ENCODE peak calls at places on chromosomes 11 and 22, in eight cellular contexts. One of them, this sample, is unnamed.
A peak's percentile ranks its signal among the peaks of the same experiment; 100 is the strongest.

GRCh38 chr22:45638197-45638596 is 33.4 kb upstream of the ATXN10 start:
- DNase-seq in cardiac muscle cell: no peak
- DNase-seq in body of pancreas: no peak
- DNase-seq in endothelial cell of umbilical vein: no peak
- DNase-seq in right cardiac atrium: no peak
- DNase-seq in IMR-90: no peak
- DNase-seq in lung: no peak
- DNase-seq in transverse colon: no peak
- DNase-seq in this sample: no peak

GRCh38 chr11:76745561-76746207 is 37.5 kb upstream of the TSKU start:
- DNase-seq in lung: no peak
- DNase-seq in IMR-90: no peak
- DNase-seq in cardiac muscle cell: no peak
- DNase-seq in right cardiac atrium: no peak
- DNase-seq in endothelial cell of umbilical vein: no peak
- DNase-seq in transverse colon: peak; percentile 75
- DNase-seq in body of pancreas: peak; percentile 59
- DNase-seq in this sample: no peak

GRCh38 chr22:20124083-20124787 is 7.2 kb upstream of the TRMT2A start:
- DNase-seq in right cardiac atrium: no peak
- DNase-seq in IMR-90: no peak
- DNase-seq in transverse colon: no peak
- DNase-seq in cardiac muscle cell: no peak
- DNase-seq in endothelial cell of umbilical vein: no peak
- DNase-seq in body of pancreas: no peak
- DNase-seq in lung: no peak
- DNase-seq in this sample: no peak

GRCh38 chr22:28094831-28095230 is 175.8 kb upstream of the PITPNB start:
- DNase-seq in IMR-90: no peak
- DNase-seq in transverse colon: no peak
- DNase-seq in endothelial cell of umbilical vein: no peak
- DNase-seq in body of pancreas: no peak
- DNase-seq in right cardiac atrium: no peak
- DNase-seq in cardiac muscle cell: no peak
- DNase-seq in lung: no peak
- DNase-seq in this sample: no peak

GRCh38 chr22:27107824-27108223 is 450.4 kb downstream of the MIAT start:
- DNase-seq in cardiac muscle cell: peak; percentile 96
- DNase-seq in body of pancreas: peak; percentile 68
- DNase-seq in lung: no peak
- DNase-seq in endothelial cell of umbilical vein: peak; percentile 92
- DNase-seq in transverse colon: peak; percentile 45
- DNase-seq in right cardiac atrium: peak; percentile 75
- DNase-seq in IMR-90: peak; percentile 94
- DNase-seq in this sample: no peak

GRCh38 chr11:11265994-11266606 is 87.0 kb downstream of the CSNK2A3 start:
- DNase-seq in cardiac muscle cell: peak; percentile 26
- DNase-seq in endothelial cell of umbilical vein: no peak
- DNase-seq in body of pancreas: peak; percentile 61
- DNase-seq in IMR-90: peak; percentile 3
- DNase-seq in lung: peak; percentile 55
- DNase-seq in right cardiac atrium: peak; percentile 49
- DNase-seq in transverse colon: peak; percentile 60
- DNase-seq in this sample: peak; percentile 19

GRCh38 chr22:47564651-47565050 is 802.2 kb downstream of the TBC1D22A start:
- DNase-seq in right cardiac atrium: no peak
- DNase-seq in cardiac muscle cell: no peak
- DNase-seq in IMR-90: no peak
- DNase-seq in lung: no peak
- DNase-seq in transverse colon: no peak
- DNase-seq in body of pancreas: no peak
- DNase-seq in endothelial cell of umbilical vein: no peak
- DNase-seq in this sample: no peak

GRCh38 chr22:42280140-42280539 is 9.7 kb upstream of the TCF20 start:
- DNase-seq in cardiac muscle cell: no peak
- DNase-seq in endothelial cell of umbilical vein: no peak
- DNase-seq in lung: no peak
- DNase-seq in body of pancreas: no peak
- DNase-seq in transverse colon: no peak
- DNase-seq in IMR-90: no peak
- DNase-seq in right cardiac atrium: no peak
- DNase-seq in this sample: no peak

GRCh38 chr11:119999220-119999619 is 138.7 kb downstream of the TRIM29 start:
- DNase-seq in cardiac muscle cell: no peak
- DNase-seq in IMR-90: no peak
- DNase-seq in endothelial cell of umbilical vein: no peak
- DNase-seq in lung: no peak
- DNase-seq in right cardiac atrium: no peak
- DNase-seq in body of pancreas: no peak
- DNase-seq in transverse colon: no peak
- DNase-seq in this sample: no peak

GRCh38 chr11:13189561-13190435 is 87.8 kb upstream of the BMAL1 start:
- DNase-seq in body of pancreas: no peak
- DNase-seq in lung: no peak
- DNase-seq in right cardiac atrium: no peak
- DNase-seq in transverse colon: no peak
- DNase-seq in cardiac muscle cell: peak; percentile 36
- DNase-seq in endothelial cell of umbilical vein: no peak
- DNase-seq in IMR-90: no peak
- DNase-seq in this sample: no peak

GRCh38 chr22:34973926-34974325 is 92.0 kb upstream of the ISX start:
- DNase-seq in body of pancreas: no peak
- DNase-seq in endothelial cell of umbilical vein: no peak
- DNase-seq in IMR-90: no peak
- DNase-seq in right cardiac atrium: no peak
- DNase-seq in lung: no peak
- DNase-seq in transverse colon: no peak
- DNase-seq in cardiac muscle cell: no peak
- DNase-seq in this sample: no peak

GRCh38 chr11:129968611-129969419 is 33.8 kb downstream of the PRDM10 start:
- DNase-seq in IMR-90: no peak
- DNase-seq in transverse colon: no peak
- DNase-seq in cardiac muscle cell: no peak
- DNase-seq in right cardiac atrium: no peak
- DNase-seq in lung: no peak
- DNase-seq in body of pancreas: no peak
- DNase-seq in endothelial cell of umbilical vein: no peak
- DNase-seq in this sample: no peak

GRCh38 chr22:45867118-45867905 is 109.7 kb downstream of the WNT7B start:
- DNase-seq in lung: no peak
- DNase-seq in IMR-90: no peak
- DNase-seq in right cardiac atrium: peak; percentile 16
- DNase-seq in endothelial cell of umbilical vein: no peak
- DNase-seq in transverse colon: no peak
- DNase-seq in cardiac muscle cell: peak; percentile 49
- DNase-seq in body of pancreas: peak; percentile 29
- DNase-seq in this sample: no peak

GRCh38 chr11:69205125-69205928 is 49.6 kb downstream of the SMIM38 start:
- DNase-seq in cardiac muscle cell: no peak
- DNase-seq in right cardiac atrium: no peak
- DNase-seq in transverse colon: no peak
- DNase-seq in IMR-90: no peak
- DNase-seq in endothelial cell of umbilical vein: no peak
- DNase-seq in body of pancreas: no peak
- DNase-seq in lung: no peak
- DNase-seq in this sample: no peak

GRCh38 chr11:451738-452137 is 1.7 kb downstream of the PTDSS2 start:
- DNase-seq in cardiac muscle cell: no peak
- DNase-seq in body of pancreas: no peak
- DNase-seq in endothelial cell of umbilical vein: no peak
- DNase-seq in IMR-90: no peak
- DNase-seq in right cardiac atrium: no peak
- DNase-seq in lung: no peak
- DNase-seq in transverse colon: no peak
- DNase-seq in this sample: no peak

GRCh38 chr11:109209572-109209971 is 212.4 kb upstream of the C11orf87 start:
- DNase-seq in lung: no peak
- DNase-seq in endothelial cell of umbilical vein: no peak
- DNase-seq in body of pancreas: no peak
- DNase-seq in cardiac muscle cell: no peak
- DNase-seq in IMR-90: no peak
- DNase-seq in right cardiac atrium: no peak
- DNase-seq in transverse colon: no peak
- DNase-seq in this sample: no peak

GRCh38 chr11:91067666-91068065 is 844.8 kb upstream of the CHORDC1 start:
- DNase-seq in transverse colon: no peak
- DNase-seq in endothelial cell of umbilical vein: no peak
- DNase-seq in right cardiac atrium: no peak
- DNase-seq in IMR-90: no peak
- DNase-seq in lung: no peak
- DNase-seq in body of pancreas: no peak
- DNase-seq in cardiac muscle cell: no peak
- DNase-seq in this sample: no peak

GRCh38 chr22:45101828-45102227 is 61.9 kb upstream of the NUP50 start:
- DNase-seq in transverse colon: peak; percentile 53
- DNase-seq in lung: peak; percentile 41
- DNase-seq in body of pancreas: no peak
- DNase-seq in endothelial cell of umbilical vein: peak; percentile 30
- DNase-seq in right cardiac atrium: peak; percentile 43
- DNase-seq in cardiac muscle cell: peak; percentile 83
- DNase-seq in IMR-90: peak; percentile 72
- DNase-seq in this sample: peak; percentile 59

GRCh38 chr11:86408845-86409244 is 34.2 kb downstream of the CCDC81 start:
- DNase-seq in transverse colon: no peak
- DNase-seq in IMR-90: no peak
- DNase-seq in body of pancreas: no peak
- DNase-seq in lung: no peak
- DNase-seq in cardiac muscle cell: no peak
- DNase-seq in right cardiac atrium: no peak
- DNase-seq in endothelial cell of umbilical vein: no peak
- DNase-seq in this sample: no peak

GRCh38 chr11:86398106-86398505 is 23.4 kb downstream of the CCDC81 start:
- DNase-seq in transverse colon: no peak
- DNase-seq in cardiac muscle cell: no peak
- DNase-seq in IMR-90: no peak
- DNase-seq in right cardiac atrium: no peak
- DNase-seq in body of pancreas: no peak
- DNase-seq in lung: no peak
- DNase-seq in endothelial cell of umbilical vein: no peak
- DNase-seq in this sample: no peak

GRCh38 chr11:86403458-86403857 is 28.8 kb downstream of the CCDC81 start:
- DNase-seq in lung: no peak
- DNase-seq in endothelial cell of umbilical vein: no peak
- DNase-seq in cardiac muscle cell: no peak
- DNase-seq in transverse colon: no peak
- DNase-seq in IMR-90: no peak
- DNase-seq in right cardiac atrium: no peak
- DNase-seq in body of pancreas: no peak
- DNase-seq in this sample: no peak
- H3K4me1 ChIP-seq in lung: no peaks in the 10 kb centered on the region
- H3K4me1 ChIP-seq in endothelial cell of umbilical vein: no peaks in the 10 kb centered on the region
- H3K4me1 ChIP-seq in cardiac muscle cell: no peaks in the 10 kb centered on the region
- H3K4me1 ChIP-seq in transverse colon: no peaks in the 10 kb centered on the region
- H3K4me1 ChIP-seq in IMR-90: peaks cover 1% of the 10 kb centered on the region
- H3K4me1 ChIP-seq in right cardiac atrium: no peaks in the 10 kb centered on the region
- H3K4me1 ChIP-seq in body of pancreas: no peaks in the 10 kb centered on the region
- H3K4me1 ChIP-seq in this sample: no peaks in the 10 kb centered on the region

GRCh38 chr11:97502201-97502600 is 1112.4 kb downstream of the JRKL start:
- DNase-seq in right cardiac atrium: no peak
- DNase-seq in IMR-90: no peak
- DNase-seq in endothelial cell of umbilical vein: no peak
- DNase-seq in transverse colon: no peak
- DNase-seq in cardiac muscle cell: no peak
- DNase-seq in lung: no peak
- DNase-seq in body of pancreas: no peak
- DNase-seq in this sample: no peak

GRCh38 chr11:97506360-97506759 is 1116.5 kb downstream of the JRKL start:
- DNase-seq in endothelial cell of umbilical vein: no peak
- DNase-seq in IMR-90: no peak
- DNase-seq in body of pancreas: no peak
- DNase-seq in right cardiac atrium: no peak
- DNase-seq in transverse colon: no peak
- DNase-seq in lung: no peak
- DNase-seq in cardiac muscle cell: no peak
- DNase-seq in this sample: no peak
- H3K4me1 ChIP-seq in endothelial cell of umbilical vein: no peaks in the 10 kb centered on the region
- H3K4me1 ChIP-seq in IMR-90: no peaks in the 10 kb centered on the region
- H3K4me1 ChIP-seq in body of pancreas: no peaks in the 10 kb centered on the region
- H3K4me1 ChIP-seq in right cardiac atrium: no peaks in the 10 kb centered on the region
- H3K4me1 ChIP-seq in transverse colon: no peaks in the 10 kb centered on the region
- H3K4me1 ChIP-seq in lung: no peaks in the 10 kb centered on the region
- H3K4me1 ChIP-seq in cardiac muscle cell: no peaks in the 10 kb centered on the region
- H3K4me1 ChIP-seq in this sample: no peaks in the 10 kb centered on the region

DNA sequence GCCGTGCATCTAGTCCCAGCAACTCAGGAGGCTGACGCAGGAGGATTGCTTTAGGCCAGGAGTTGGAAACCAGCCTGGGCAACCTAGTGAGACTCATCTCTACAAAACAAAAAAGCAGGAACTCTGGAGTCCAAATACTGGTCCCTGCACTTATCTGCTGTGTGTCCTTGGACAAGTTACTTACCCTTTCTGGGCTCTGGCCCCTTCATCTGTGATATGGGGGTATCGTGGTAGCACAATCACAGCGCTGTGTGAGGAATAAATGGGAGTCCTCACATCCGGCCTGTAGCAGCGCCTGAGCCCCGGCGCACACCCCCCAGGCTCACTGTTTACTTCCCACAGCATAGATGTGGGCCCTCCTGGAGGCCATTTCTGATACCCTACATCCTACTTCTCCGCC is 44.2 kb upstream of the MYH9 start:
- DNase-seq in right cardiac atrium: no peak
- DNase-seq in cardiac muscle cell: no peak
- DNase-seq in lung: no peak
- DNase-seq in transverse colon: no peak
- DNase-seq in body of pancreas: no peak
- DNase-seq in IMR-90: no peak
- DNase-seq in endothelial cell of umbilical vein: no peak
- DNase-seq in this sample: no peak
- H3K4me1 ChIP-seq in right cardiac atrium: no peaks in the 10 kb centered on the region
- H3K4me1 ChIP-seq in cardiac muscle cell: peaks cover 37% of the 10 kb centered on the region
- H3K4me1 ChIP-seq in lung: no peaks in the 10 kb centered on the region
- H3K4me1 ChIP-seq in transverse colon: peaks cover 43% of the 10 kb centered on the region
- H3K4me1 ChIP-seq in body of pancreas: peaks cover 53% of the 10 kb centered on the region
- H3K4me1 ChIP-seq in IMR-90: peaks cover 27% of the 10 kb centered on the region
- H3K4me1 ChIP-seq in endothelial cell of umbilical vein: peaks cover 16% of the 10 kb centered on the region
- H3K4me1 ChIP-seq in this sample: peaks cover 19% of the 10 kb centered on the region

GRCh38 chr22:50703726-50704509 is 31.3 kb downstream of the SHANK3 start:
- DNase-seq in endothelial cell of umbilical vein: no peak
- DNase-seq in IMR-90: no peak
- DNase-seq in right cardiac atrium: peak; percentile 10
- DNase-seq in lung: no peak
- DNase-seq in transverse colon: no peak
- DNase-seq in body of pancreas: peak; percentile 3
- DNase-seq in cardiac muscle cell: no peak
- DNase-seq in this sample: no peak

GRCh38 chr22:50702261-50702671 is 29.6 kb downstream of the SHANK3 start:
- DNase-seq in transverse colon: no peak
- DNase-seq in right cardiac atrium: no peak
- DNase-seq in endothelial cell of umbilical vein: no peak
- DNase-seq in body of pancreas: no peak
- DNase-seq in IMR-90: no peak
- DNase-seq in cardiac muscle cell: no peak
- DNase-seq in lung: no peak
- DNase-seq in this sample: no peak

GRCh38 chr22:50701428-50702154 is 29.0 kb downstream of the SHANK3 start:
- DNase-seq in right cardiac atrium: peak; percentile 4
- DNase-seq in cardiac muscle cell: no peak
- DNase-seq in lung: no peak
- DNase-seq in transverse colon: no peak
- DNase-seq in IMR-90: no peak
- DNase-seq in body of pancreas: peak; percentile 1
- DNase-seq in endothelial cell of umbilical vein: no peak
- DNase-seq in this sample: no peak

GRCh38 chr22:50704510-50705218 is 32.0 kb downstream of the SHANK3 start:
- DNase-seq in transverse colon: no peak
- DNase-seq in cardiac muscle cell: no peak
- DNase-seq in body of pancreas: no peak
- DNase-seq in lung: no peak
- DNase-seq in endothelial cell of umbilical vein: no peak
- DNase-seq in IMR-90: no peak
- DNase-seq in right cardiac atrium: peak; percentile 16
- DNase-seq in this sample: no peak

GRCh38 chr22:50702821-50703725 is 30.4 kb downstream of the SHANK3 start:
- DNase-seq in body of pancreas: peak; percentile 2
- DNase-seq in endothelial cell of umbilical vein: no peak
- DNase-seq in transverse colon: no peak
- DNase-seq in IMR-90: no peak
- DNase-seq in right cardiac atrium: peak; percentile 18
- DNase-seq in lung: no peak
- DNase-seq in cardiac muscle cell: no peak
- DNase-seq in this sample: no peak
- H3K4me1 ChIP-seq in body of pancreas: peaks cover 2% of the 10 kb centered on the region
- H3K4me1 ChIP-seq in endothelial cell of umbilical vein: peaks cover 5% of the 10 kb centered on the region
- H3K4me1 ChIP-seq in transverse colon: peaks cover 7% of the 10 kb centered on the region
- H3K4me1 ChIP-seq in IMR-90: peaks cover 4% of the 10 kb centered on the region
- H3K4me1 ChIP-seq in right cardiac atrium: peaks cover under 1% of the 10 kb centered on the region
- H3K4me1 ChIP-seq in lung: peaks cover 11% of the 10 kb centered on the region
- H3K4me1 ChIP-seq in cardiac muscle cell: peaks cover 6% of the 10 kb centered on the region
- H3K4me1 ChIP-seq in this sample: no peaks in the 10 kb centered on the region